ENCODE peak calls at places on chromosomes 4 and X, in ten cellular contexts. H is effector memory CD4-positive, alpha-beta T cell; F is tibial artery; X is tibial nerve; G is cardiac muscle cell; R is left lung; M is fibroblast of lung; O is endothelial cell of umbilical vein; L is left ventricle myocardium inferior; N is mesendoderm. Z is an unnamed sample. For H3K27me3 and H3K4me1, the result is how much of the 10 kb centered on the place peaks cover.

GRCh38 chr4:6811165-6811564 is 28.6 kb downstream of the KIAA0232 start:
- DNase-seq in H (no peak), F (no peak), X (no peak), G (no peak), R (no peak), M (no peak), O (no peak), L (no peak), N (no peak), Z (no peak)

GRCh38 chr4:110751991-110752390 is 129.1 kb upstream of the PITX2 start:
- DNase-seq in H (no peak), F (no peak), X (no peak), G (no peak), R (no peak), M (no peak), O (no peak), L (no peak), N (no peak), Z (no peak)

GRCh38 chrX:68718443-68718820 is 71.0 kb downstream of the STARD8 start:
- DNase-seq in H (no peak), F (no peak), X (no peak), G (no peak), R (peak), M (no peak), O (no peak), L (no peak), N (no peak), Z (peak)

GRCh38 chr4:140149851-140150635 is 3.9 kb downstream of the MAML3 start:
- DNase-seq in H (peak), F (peak), X (peak), G (peak), R (peak), M (peak), O (peak), L (peak), N (peak), Z (no peak)

GRCh38 chr4:186942745-186943606 is 219.3 kb upstream of the FAT1 start:
- DNase-seq in H (no peak), F (no peak), X (peak), G (peak), R (no peak), M (peak), O (no peak), L (no peak), N (no peak), Z (no peak)

GRCh38 chr4:111943796-111944203 is 201.5 kb upstream of the FAM241A start:
- DNase-seq in H (no peak), F (no peak), X (no peak), G (peak), R (peak), M (peak), O (peak), L (no peak), N (peak), Z (peak)

GRCh38 chr4:10762541-10762940 is 78.0 kb upstream of the CLNK start:
- DNase-seq in H (no peak), F (no peak), X (no peak), G (peak), R (no peak), M (peak), O (no peak), L (no peak), N (peak), Z (no peak)

GRCh38 chrX:120457766-120458180 is 11.3 kb downstream of the LAMP2 start:
- DNase-seq in H (no peak), F (no peak), X (no peak), G (no peak), R (no peak), M (peak), O (no peak), L (no peak), N (no peak), Z (no peak)

GRCh38 chr4:115054836-115055235 is 58.6 kb downstream of the NDST4 start:
- DNase-seq in H (no peak), F (no peak), X (no peak), G (no peak), R (no peak), M (peak), O (no peak), L (no peak), N (no peak), Z (no peak)

GRCh38 chrX:35728481-35728880 is 69.7 kb upstream of the MAGEB16 start:
- DNase-seq in H (no peak), F (no peak), X (no peak), G (peak), R (no peak), M (no peak), O (no peak), L (no peak), N (peak), Z (no peak)

GRCh38 chr4:139735381-139736256 is 70.0 kb downstream of the MGST2 start:
- DNase-seq in H (no peak), F (peak), X (no peak), G (peak), R (no peak), M (peak), O (peak), L (peak), N (peak), Z (no peak)

GRCh38 chr4:168119870-168120269 is 27.5 kb downstream of the ANXA10 start:
- DNase-seq in H (no peak), F (no peak), X (no peak), G (no peak), R (no peak), M (peak), O (no peak), L (no peak), N (no peak), Z (no peak)

GRCh38 chr4:40909363-40909876 is 159.7 kb downstream of the NSUN7 start:
- DNase-seq in H (no peak), F (no peak), X (no peak), G (no peak), R (no peak), M (peak), O (peak), L (no peak), N (no peak), Z (no peak)

GRCh38 chrX:57156397-57157049 is 19.3 kb upstream of the SPIN2A start:
- DNase-seq in H (no peak), F (no peak), X (no peak), G (peak), R (no peak), M (peak), O (peak), L (no peak), N (peak), Z (peak)

GRCh38 chr4:176883108-176883550 is 90.4 kb upstream of the VEGFC start:
- DNase-seq in H (no peak), F (no peak), X (no peak), G (no peak), R (no peak), M (peak), O (no peak), L (no peak), N (no peak), Z (no peak)

GRCh38 chr4:15451866-15452765 is 17.6 kb upstream of the CC2D2A start:
- DNase-seq in H (no peak), F (peak), X (peak), G (no peak), R (no peak), M (peak), O (no peak), L (no peak), N (no peak), Z (no peak)

GRCh38 chr4:40601641-40602040 is 28.0 kb downstream of the RBM47 start:
- DNase-seq in H (no peak), F (no peak), X (no peak), G (no peak), R (no peak), M (no peak), O (no peak), L (no peak), N (no peak), Z (no peak)

GRCh38 chr4:172202480-172203076 is 389.4 kb downstream of the GALNTL6 start:
- DNase-seq in H (no peak), F (no peak), X (no peak), G (peak), R (no peak), M (peak), O (peak), L (no peak), N (peak), Z (peak)

GRCh38 chrX:44039556-44039955 is 66.4 kb upstream of the NDP start:
- DNase-seq in H (no peak), F (no peak), X (no peak), G (no peak), R (no peak), M (no peak), O (no peak), L (no peak), N (no peak), Z (no peak)

GRCh38 chr4:22721189-22721588 is 28.5 kb downstream of the GBA3 start:
- DNase-seq in H (no peak), F (no peak), X (no peak), G (no peak), R (no peak), M (no peak), O (no peak), L (no peak), N (no peak), Z (no peak)
- H3K4me3 ChIP-seq in H (no peak), F (no peak), X (no peak), G (no peak), R (no peak), M (no peak), O (no peak), L (no peak), N (no peak), Z (no peak)

DNA sequence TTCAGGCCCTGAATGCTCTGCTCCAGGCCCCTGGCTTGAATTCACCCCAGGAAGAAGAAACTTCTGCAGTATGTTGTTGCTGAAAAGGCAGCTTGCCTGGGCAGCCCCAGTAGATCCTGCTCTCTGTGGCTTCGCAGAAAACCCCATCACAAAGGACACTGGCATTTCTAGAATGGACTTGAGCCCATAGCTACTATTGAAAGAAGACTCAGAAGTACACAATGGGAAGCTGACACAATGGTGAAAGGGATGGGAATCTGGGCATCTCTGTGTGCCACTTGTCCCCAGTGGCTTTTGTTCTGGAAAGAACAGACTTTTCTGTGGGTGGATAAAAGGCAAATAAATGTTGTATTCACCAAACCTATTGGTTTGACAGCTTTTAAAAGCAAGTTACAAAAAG is 67.4 kb upstream of the SCML1 start:
- DNase-seq in H (no peak), F (no peak), X (no peak), G (no peak), R (no peak), M (no peak), O (no peak), L (no peak), N (no peak), Z (no peak)
- H3K27me3 ChIP-seq in H (under half), F (under half), X (under half), G (under half), R (under half), M (under half), O (under half), L (under half), N (under half), Z (under half)

GRCh38 chr4:121817006-121817405 is 6.7 kb downstream of the CCNA2 start:
- DNase-seq in H (no peak), F (no peak), X (no peak), G (no peak), R (no peak), M (no peak), O (no peak), L (no peak), N (no peak), Z (no peak)
- H3K4me1 ChIP-seq in H (under half), F (under half), X (under half), G (under half), R (under half), M (under half), O (under half), L (under half), N (under half), Z (under half)

GRCh38 chrX:132504417-132504816 is 15.6 kb upstream of the MBNL3 start:
- DNase-seq in H (no peak), F (no peak), X (no peak), G (no peak), R (no peak), M (no peak), O (no peak), L (no peak), N (no peak), Z (peak)

GRCh38 chrX:132505116-132505515 is 16.3 kb upstream of the MBNL3 start:
- DNase-seq in H (no peak), F (peak), X (peak), G (no peak), R (no peak), M (peak), O (no peak), L (no peak), N (no peak), Z (peak)

GRCh38 chrX:132508834-132509233 is 20.0 kb upstream of the MBNL3 start:
- DNase-seq in H (no peak), F (no peak), X (no peak), G (no peak), R (no peak), M (no peak), O (no peak), L (no peak), N (no peak), Z (no peak)
- H3K4me3 ChIP-seq in H (no peak), F (no peak), X (no peak), G (no peak), R (no peak), M (no peak), O (no peak), L (no peak), N (no peak), Z (no peak)

GRCh38 chr4:99552872-99553271 is 11.0 kb downstream of the TRMT10A start:
- DNase-seq in H (no peak), F (no peak), X (no peak), G (no peak), R (no peak), M (no peak), O (no peak), L (no peak), N (no peak), Z (no peak)
- H3K27me3 ChIP-seq in H (under half), F (under half), X (under half), G (under half), R (under half), M (under half), O (under half), L (under half), N (under half), Z (under half)

DNA sequence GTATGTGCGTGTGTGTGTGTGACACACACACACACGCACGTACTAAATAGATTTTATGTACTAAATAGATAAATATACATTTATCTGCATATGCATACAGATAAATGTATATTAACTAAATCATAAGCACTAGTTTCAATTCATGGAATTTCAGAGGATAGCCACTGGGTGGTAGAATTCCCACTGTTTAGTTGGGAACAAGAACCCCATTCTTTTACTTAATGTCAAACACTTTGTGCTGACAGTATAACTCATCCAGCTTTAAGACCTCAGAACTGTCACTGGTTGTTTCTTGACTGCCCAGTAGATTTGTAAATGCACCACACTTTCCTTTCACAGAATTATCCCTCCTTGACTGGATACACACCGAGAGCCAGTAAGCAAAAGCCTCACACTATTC is 32.5 kb downstream of the PPARGC1A start:
- DNase-seq in H (no peak), F (no peak), X (no peak), G (no peak), R (no peak), M (peak), O (no peak), L (no peak), N (no peak), Z (no peak)
- H3K4me1 ChIP-seq in H (under half), F (under half), X (under half), G (under half), R (under half), M (under half), O (under half), L (half or more), N (under half), Z (under half)

GRCh38 chr4:122731676-122732075 is 828 bp upstream of the BBS12 start:
- DNase-seq in H (no peak), F (no peak), X (no peak), G (no peak), R (no peak), M (no peak), O (no peak), L (no peak), N (no peak), Z (no peak)

GRCh38 chr4:122728781-122729330 is 3.6 kb upstream of the BBS12 start:
- DNase-seq in H (no peak), F (no peak), X (no peak), G (peak), R (no peak), M (no peak), O (no peak), L (no peak), N (no peak), Z (no peak)

GRCh38 chr4:122739174-122739573 is 6.7 kb downstream of the BBS12 start:
- DNase-seq in H (no peak), F (no peak), X (no peak), G (no peak), R (no peak), M (peak), O (no peak), L (no peak), N (no peak), Z (no peak)

GRCh38 chr4:122732329-122733026 is at the start of gene BBS12:
- DNase-seq in H (peak), F (peak), X (peak), G (peak), R (peak), M (peak), O (peak), L (peak), N (peak), Z (peak)

GRCh38 chr4:122733805-122734155 is 1.3 kb downstream of the BBS12 start:
- DNase-seq in H (no peak), F (no peak), X (no peak), G (peak), R (no peak), M (no peak), O (no peak), L (no peak), N (no peak), Z (no peak)
- H3K4me3 ChIP-seq in H (no peak), F (no peak), X (no peak), G (peak), R (peak), M (no peak), O (no peak), L (peak), N (no peak), Z (no peak)

DNA sequence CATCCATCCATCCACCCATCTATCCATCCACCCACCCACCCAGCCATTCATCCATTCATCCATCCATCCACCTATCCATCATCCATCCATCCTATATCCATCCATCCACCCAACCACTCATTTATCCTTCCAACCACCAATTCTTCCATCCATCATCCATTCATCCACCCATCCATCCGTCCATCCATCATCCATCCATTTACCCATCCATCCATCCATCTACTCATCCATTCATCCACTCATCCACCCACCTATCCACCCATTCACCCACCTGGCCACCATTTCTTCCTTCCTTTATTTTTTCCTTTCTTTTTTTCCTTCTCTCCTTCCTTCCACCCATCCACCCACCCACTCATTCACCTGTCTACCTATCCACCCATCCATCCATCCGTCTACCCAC is 25.2 kb downstream of the HTRA3 start:
- DNase-seq in H (no peak), F (no peak), X (no peak), G (no peak), R (no peak), M (no peak), O (no peak), L (no peak), N (no peak), Z (no peak)
- H3K27me3 ChIP-seq in H (under half), F (under half), X (under half), G (under half), R (under half), M (under half), O (under half), L (under half), N (under half), Z (under half)

GRCh38 chr4:17265653-17266052 is 246.2 kb downstream of the QDPR start:
- DNase-seq in H (no peak), F (no peak), X (no peak), G (no peak), R (no peak), M (no peak), O (no peak), L (no peak), N (no peak), Z (no peak)

GRCh38 chr4:17260395-17260907 is 251.4 kb downstream of the QDPR start:
- DNase-seq in H (no peak), F (no peak), X (no peak), G (no peak), R (no peak), M (no peak), O (no peak), L (no peak), N (no peak), Z (no peak)

DNA sequence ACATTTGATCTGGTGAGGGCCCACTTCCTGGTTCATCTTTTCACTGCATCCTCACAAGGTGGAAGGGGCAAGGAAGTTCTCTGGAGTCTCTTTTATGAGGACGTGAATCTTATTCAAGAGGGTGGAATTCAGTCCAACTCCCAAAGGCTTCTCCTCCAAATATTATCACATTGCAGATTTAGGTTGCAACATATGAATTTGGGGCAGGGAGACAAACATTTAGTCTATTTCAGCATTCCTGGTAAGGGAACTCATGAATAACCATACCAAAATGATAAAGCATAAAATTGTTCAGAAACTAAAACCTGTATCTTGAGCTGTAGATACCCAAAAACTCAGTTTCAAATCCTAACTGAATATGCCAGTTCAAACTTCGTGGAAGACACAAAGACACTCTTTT is 246.8 kb downstream of the QDPR start:
- DNase-seq in H (no peak), F (no peak), X (no peak), G (no peak), R (no peak), M (no peak), O (no peak), L (no peak), N (no peak), Z (no peak)
- H3K4me1 ChIP-seq in H (under half), F (under half), X (under half), G (under half), R (under half), M (under half), O (under half), L (under half), N (under half), Z (under half)

GRCh38 chr4:3408793-3409330 is 32.9 kb upstream of the HGFAC start:
- DNase-seq in H (no peak), F (no peak), X (no peak), G (no peak), R (no peak), M (no peak), O (no peak), L (no peak), N (peak), Z (no peak)

GRCh38 chr4:3411676-3412075 is 30.1 kb upstream of the HGFAC start:
- DNase-seq in H (no peak), F (no peak), X (no peak), G (no peak), R (no peak), M (no peak), O (no peak), L (no peak), N (no peak), Z (no peak)

GRCh38 chr4:3412257-3413020 is 29.3 kb upstream of the HGFAC start:
- DNase-seq in H (no peak), F (no peak), X (no peak), G (no peak), R (no peak), M (no peak), O (no peak), L (no peak), N (no peak), Z (no peak)

GRCh38 chr4:3409571-3410091 is 32.1 kb upstream of the HGFAC start:
- DNase-seq in H (no peak), F (no peak), X (no peak), G (no peak), R (no peak), M (no peak), O (no peak), L (no peak), N (no peak), Z (no peak)

DNA sequence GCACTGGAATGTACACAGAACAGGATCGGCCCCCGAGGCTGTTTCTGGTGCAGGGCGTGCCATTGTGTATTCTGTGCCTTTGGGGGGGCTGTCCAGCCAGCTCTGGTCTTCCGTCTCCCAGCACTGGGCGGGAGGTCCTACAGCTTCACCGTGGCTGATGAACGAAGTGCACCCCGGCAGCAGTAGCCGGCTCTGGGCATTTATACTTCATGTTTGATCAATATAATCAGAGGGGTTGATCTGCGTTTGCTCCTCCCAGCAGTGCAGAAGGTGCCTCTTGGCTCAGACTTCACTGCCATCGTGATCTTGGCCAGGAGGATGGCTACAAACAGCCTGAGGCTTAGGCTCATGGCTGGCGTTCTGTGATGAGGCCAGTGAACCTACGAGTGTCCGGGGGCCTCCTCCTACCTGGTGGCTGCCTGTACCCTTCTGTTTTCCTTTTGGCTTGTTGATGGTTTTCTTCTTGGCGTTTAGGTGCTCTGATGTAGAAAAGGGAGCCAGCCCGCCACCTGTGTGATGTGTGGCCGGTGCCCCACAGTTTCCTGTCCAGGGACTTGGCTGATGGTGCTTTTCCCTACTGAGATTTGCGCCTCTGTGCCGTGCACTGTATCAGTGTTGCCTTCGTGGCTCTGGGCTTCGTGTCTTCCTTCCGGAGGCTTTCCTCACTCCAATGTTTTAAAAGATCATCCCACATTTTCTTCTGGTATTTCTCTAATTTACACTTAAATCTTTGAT is 31.2 kb upstream of the HGFAC start:
- DNase-seq in H (no peak), F (no peak), X (no peak), G (no peak), R (no peak), M (no peak), O (no peak), L (no peak), N (no peak), Z (no peak)
- H3K4me3 ChIP-seq in H (no peak), F (no peak), X (no peak), G (no peak), R (no peak), M (no peak), O (no peak), L (no peak), N (no peak), Z (no peak)